ENCODE peak calls at places on chromosomes 7 and 10, in four cellular contexts. One of them, this sample, is unnamed.

GRCh38 chr10:70779685-70780369 is 5.3 kb downstream of the TBATA start:
- DNase-seq in H9: no peak
- DNase-seq in mesendoderm: no peak
- DNase-seq in H1: no peak
- DNase-seq in this sample: no peak

GRCh38 chr7:155669717-155670505 is 25.4 kb downstream of the RBM33 start:
- DNase-seq in H9: peak; percentile 81
- DNase-seq in mesendoderm: peak; percentile 79
- DNase-seq in H1: peak; percentile 67
- DNase-seq in this sample: peak; percentile 71

GRCh38 chr7:85688712-85689111 is 501.9 kb upstream of the SEMA3D start:
- DNase-seq in H9: no peak
- DNase-seq in mesendoderm: no peak
- DNase-seq in H1: no peak
- DNase-seq in this sample: no peak

GRCh38 chr10:103111031-103111917 is 81.8 kb downstream of the NT5C2 start:
- DNase-seq in H9: no peak
- DNase-seq in mesendoderm: no peak
- DNase-seq in H1: no peak
- DNase-seq in this sample: peak; percentile 44

GRCh38 chr10:132856869-132857524 is 71.0 kb upstream of the NKX6-2 start:
- DNase-seq in H9: peak; percentile 23
- DNase-seq in mesendoderm: no peak
- DNase-seq in H1: no peak
- DNase-seq in this sample: no peak

GRCh38 chr7:47045592-47045991 is 536.3 kb downstream of the TNS3 start:
- DNase-seq in H9: no peak
- DNase-seq in mesendoderm: no peak
- DNase-seq in H1: no peak
- DNase-seq in this sample: peak; percentile 19

GRCh38 chr7:80884511-80885195 is 34.2 kb downstream of the SEMA3C start:
- DNase-seq in H9: no peak
- DNase-seq in mesendoderm: peak; percentile 18
- DNase-seq in H1: no peak
- DNase-seq in this sample: peak; percentile 54

GRCh38 chr10:80694930-80695329 is 157.2 kb downstream of the SH2D4B start:
- DNase-seq in H9: no peak
- DNase-seq in mesendoderm: no peak
- DNase-seq in H1: peak; percentile 39
- DNase-seq in this sample: no peak

GRCh38 chr7:23523486-23524075 is 8.2 kb downstream of the TRA2A start:
- DNase-seq in H9: no peak
- DNase-seq in mesendoderm: no peak
- DNase-seq in H1: no peak
- DNase-seq in this sample: no peak

GRCh38 chr10:102615361-102615760 is 28.9 kb upstream of the TRIM8 start:
- DNase-seq in H9: peak; percentile 79
- DNase-seq in mesendoderm: peak; percentile 73
- DNase-seq in H1: peak; percentile 86
- DNase-seq in this sample: no peak

GRCh38 chr7:21542891-21543527 is at the start of gene DNAH11:
- DNase-seq in H9: peak; percentile 86
- DNase-seq in mesendoderm: peak; percentile 90
- DNase-seq in H1: peak; percentile 88
- DNase-seq in this sample: no peak

GRCh38 chr7:21544303-21544656 is 1.4 kb downstream of the DNAH11 start:
- DNase-seq in H9: no peak
- DNase-seq in mesendoderm: no peak
- DNase-seq in H1: no peak
- DNase-seq in this sample: no peak

GRCh38 chr7:21548491-21548890 is 5.7 kb downstream of the DNAH11 start:
- DNase-seq in H9: no peak
- DNase-seq in mesendoderm: no peak
- DNase-seq in H1: no peak
- DNase-seq in this sample: no peak

GRCh38 chr7:21547511-21547910 is 4.7 kb downstream of the DNAH11 start:
- DNase-seq in H9: no peak
- DNase-seq in mesendoderm: no peak
- DNase-seq in H1: no peak
- DNase-seq in this sample: no peak

GRCh38 chr7:21543528-21544302 is 876 bp downstream of the DNAH11 start:
- DNase-seq in H9: no peak
- DNase-seq in mesendoderm: peak; percentile 71
- DNase-seq in H1: no peak
- DNase-seq in this sample: no peak
- H3K4me2 ChIP-seq in H9: peak overlapping the region; percentile 86
- H3K4me2 ChIP-seq in mesendoderm: peak overlapping the region; percentile 45
- H3K4me2 ChIP-seq in H1: peak overlapping the region; percentile 92
- H3K4me2 ChIP-seq in this sample: peak overlapping the region; percentile 72

GRCh38 chr10:7243873-7244272 is 167.0 kb downstream of the SFMBT2 start:
- DNase-seq in H9: no peak
- DNase-seq in mesendoderm: no peak
- DNase-seq in H1: no peak
- DNase-seq in this sample: no peak

GRCh38 chr10:7248148-7248547 is 162.7 kb downstream of the SFMBT2 start:
- DNase-seq in H9: no peak
- DNase-seq in mesendoderm: no peak
- DNase-seq in H1: no peak
- DNase-seq in this sample: no peak

GRCh38 chr10:7243139-7243538 is 167.7 kb downstream of the SFMBT2 start:
- DNase-seq in H9: no peak
- DNase-seq in mesendoderm: no peak
- DNase-seq in H1: no peak
- DNase-seq in this sample: no peak

GRCh38 chr10:7250236-7250635 is 160.6 kb downstream of the SFMBT2 start:
- DNase-seq in H9: no peak
- DNase-seq in mesendoderm: no peak
- DNase-seq in H1: no peak
- DNase-seq in this sample: no peak

DNA sequence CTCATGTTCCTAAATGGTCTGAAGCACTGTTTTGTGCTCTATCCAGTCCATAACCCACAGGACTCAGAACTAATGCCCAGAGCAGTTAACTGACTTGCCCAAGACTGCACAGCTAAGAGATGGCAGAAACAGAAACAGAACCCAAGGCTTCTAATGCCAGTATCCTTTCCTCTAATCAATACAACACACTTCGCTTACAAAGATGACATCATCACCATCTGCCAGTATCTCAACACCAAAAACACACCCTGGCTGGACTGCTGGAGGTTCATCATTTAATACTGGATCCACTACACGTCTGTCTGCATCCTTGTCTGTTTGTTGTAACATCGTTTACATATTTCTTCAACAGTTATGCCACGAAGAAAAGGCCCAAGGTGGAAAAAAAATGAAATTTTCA is 165.3 kb downstream of the SFMBT2 start:
- DNase-seq in H9: no peak
- DNase-seq in mesendoderm: no peak
- DNase-seq in H1: no peak
- DNase-seq in this sample: no peak
- H3K56ac ChIP-seq in H9: no peak overlapping the region
- H3K56ac ChIP-seq in mesendoderm: no peak overlapping the region
- H3K56ac ChIP-seq in H1: no peak overlapping the region
- H3K56ac ChIP-seq in this sample: no peak overlapping the region

GRCh38 chr10:6091630-6092029 is 2.8 kb downstream of the RBM17 start:
- DNase-seq in H9: no peak
- DNase-seq in mesendoderm: peak; percentile 60
- DNase-seq in H1: no peak
- DNase-seq in this sample: no peak
- H3K4me2 ChIP-seq in H9: no peak overlapping the region
- H3K4me2 ChIP-seq in mesendoderm: no peak overlapping the region
- H3K4me2 ChIP-seq in H1: peak overlapping the region; percentile 96
- H3K4me2 ChIP-seq in this sample: no peak overlapping the region

GRCh38 chr10:104910712-104911111 is 269.6 kb downstream of the SORCS3 start:
- DNase-seq in H9: no peak
- DNase-seq in mesendoderm: no peak
- DNase-seq in H1: no peak
- DNase-seq in this sample: no peak
- H3K56ac ChIP-seq in H9: no peak overlapping the region
- H3K56ac ChIP-seq in mesendoderm: no peak overlapping the region
- H3K56ac ChIP-seq in H1: no peak overlapping the region
- H3K56ac ChIP-seq in this sample: no peak overlapping the region

GRCh38 chr10:108556176-108556575 is 1367.1 kb downstream of the XPNPEP1 start:
- DNase-seq in H9: no peak
- DNase-seq in mesendoderm: no peak
- DNase-seq in H1: no peak
- DNase-seq in this sample: no peak

GRCh38 chr10:108561649-108562048 is 1361.7 kb downstream of the XPNPEP1 start:
- DNase-seq in H9: no peak
- DNase-seq in mesendoderm: no peak
- DNase-seq in H1: no peak
- DNase-seq in this sample: no peak

GRCh38 chr10:108566216-108567107 is 1356.8 kb downstream of the XPNPEP1 start:
- DNase-seq in H9: peak; percentile 27
- DNase-seq in mesendoderm: no peak
- DNase-seq in H1: no peak
- DNase-seq in this sample: no peak

GRCh38 chr10:108560488-108560887 is 1362.8 kb downstream of the XPNPEP1 start:
- DNase-seq in H9: no peak
- DNase-seq in mesendoderm: no peak
- DNase-seq in H1: no peak
- DNase-seq in this sample: no peak

DNA sequence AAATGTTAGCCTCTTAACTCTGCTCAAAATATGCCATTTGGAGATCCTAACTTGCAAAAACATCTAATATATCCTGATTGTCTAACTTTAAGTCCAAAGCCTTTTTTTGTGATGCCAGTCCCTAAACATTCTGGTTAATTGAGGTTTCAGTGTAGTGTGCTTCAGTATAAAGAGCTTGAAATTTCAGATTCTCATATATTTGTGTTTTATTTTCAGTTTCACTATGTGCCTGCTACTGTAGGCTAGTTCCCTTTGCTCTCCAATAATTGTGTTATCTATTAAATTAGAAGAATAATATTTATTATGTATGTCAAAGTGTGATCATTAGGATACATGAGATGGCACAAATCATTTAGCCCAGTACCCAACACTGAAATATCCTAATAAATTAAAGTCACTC is 1361.2 kb downstream of the XPNPEP1 start:
- DNase-seq in H9: no peak
- DNase-seq in mesendoderm: no peak
- DNase-seq in H1: no peak
- DNase-seq in this sample: no peak
- H3K4me2 ChIP-seq in H9: no peak overlapping the region
- H3K4me2 ChIP-seq in mesendoderm: no peak overlapping the region
- H3K4me2 ChIP-seq in H1: no peak overlapping the region
- H3K4me2 ChIP-seq in this sample: no peak overlapping the region

GRCh38 chr7:35720849-35721248 is 25.9 kb upstream of the HERPUD2 start:
- DNase-seq in H9: no peak
- DNase-seq in mesendoderm: no peak
- DNase-seq in H1: no peak
- DNase-seq in this sample: no peak

GRCh38 chr7:35725280-35725680 is 30.3 kb upstream of the HERPUD2 start:
- DNase-seq in H9: no peak
- DNase-seq in mesendoderm: no peak
- DNase-seq in H1: no peak
- DNase-seq in this sample: no peak

GRCh38 chr7:35721288-35721687 is 26.4 kb upstream of the HERPUD2 start:
- DNase-seq in H9: no peak
- DNase-seq in mesendoderm: no peak
- DNase-seq in H1: no peak
- DNase-seq in this sample: no peak

GRCh38 chr7:35722054-35722849 is 27.3 kb upstream of the HERPUD2 start:
- DNase-seq in H9: no peak
- DNase-seq in mesendoderm: no peak
- DNase-seq in H1: no peak
- DNase-seq in this sample: no peak

GRCh38 chr7:35723011-35723410 is 28.1 kb upstream of the HERPUD2 start:
- DNase-seq in H9: no peak
- DNase-seq in mesendoderm: no peak
- DNase-seq in H1: no peak
- DNase-seq in this sample: peak; percentile 54
- H3K56ac ChIP-seq in H9: no peak overlapping the region
- H3K56ac ChIP-seq in mesendoderm: no peak overlapping the region
- H3K56ac ChIP-seq in H1: no peak overlapping the region
- H3K56ac ChIP-seq in this sample: no peak overlapping the region

GRCh38 chr10:24700911-24701310 is 22.8 kb downstream of the ARHGAP21 start:
- DNase-seq in H9: no peak
- DNase-seq in mesendoderm: no peak
- DNase-seq in H1: no peak
- DNase-seq in this sample: no peak
- H3K4me2 ChIP-seq in H9: no peak overlapping the region
- H3K4me2 ChIP-seq in mesendoderm: no peak overlapping the region
- H3K4me2 ChIP-seq in H1: no peak overlapping the region
- H3K4me2 ChIP-seq in this sample: no peak overlapping the region

DNA sequence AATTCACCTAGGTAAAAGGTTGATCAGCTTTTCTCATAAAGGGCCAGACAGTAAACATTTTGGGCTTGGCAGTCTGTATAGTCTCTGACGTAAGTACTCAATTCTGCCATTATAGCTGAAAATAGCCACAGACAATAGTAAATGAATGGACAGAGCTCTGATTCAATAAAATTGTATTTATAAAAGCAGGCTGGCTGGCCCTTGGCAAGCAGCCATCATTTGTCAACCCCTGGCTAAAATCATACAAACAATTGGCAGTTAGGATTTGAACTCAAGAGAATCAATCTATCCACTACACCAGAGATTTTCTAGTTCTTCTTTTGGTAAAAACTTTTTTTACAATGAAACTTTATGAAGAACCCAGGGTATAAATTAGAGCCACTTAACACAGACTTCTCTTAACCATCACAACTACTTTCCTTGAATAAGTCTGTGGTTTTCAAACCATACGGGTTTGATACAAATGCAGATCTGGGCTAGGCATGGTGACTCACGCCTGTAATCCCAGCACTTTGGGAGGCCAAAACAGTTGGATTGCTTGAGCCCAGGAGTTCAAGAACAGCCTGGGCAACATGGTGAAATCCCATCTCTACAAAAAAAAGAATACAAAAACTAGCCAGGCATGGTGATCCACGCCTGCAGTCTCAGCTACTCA is 124.5 kb downstream of the SLC16A9 start:
- DNase-seq in H9: no peak
- DNase-seq in mesendoderm: no peak
- DNase-seq in H1: no peak
- DNase-seq in this sample: no peak
- H3K56ac ChIP-seq in H9: no peak overlapping the region
- H3K56ac ChIP-seq in mesendoderm: no peak overlapping the region
- H3K56ac ChIP-seq in H1: no peak overlapping the region
- H3K56ac ChIP-seq in this sample: no peak overlapping the region

DNA sequence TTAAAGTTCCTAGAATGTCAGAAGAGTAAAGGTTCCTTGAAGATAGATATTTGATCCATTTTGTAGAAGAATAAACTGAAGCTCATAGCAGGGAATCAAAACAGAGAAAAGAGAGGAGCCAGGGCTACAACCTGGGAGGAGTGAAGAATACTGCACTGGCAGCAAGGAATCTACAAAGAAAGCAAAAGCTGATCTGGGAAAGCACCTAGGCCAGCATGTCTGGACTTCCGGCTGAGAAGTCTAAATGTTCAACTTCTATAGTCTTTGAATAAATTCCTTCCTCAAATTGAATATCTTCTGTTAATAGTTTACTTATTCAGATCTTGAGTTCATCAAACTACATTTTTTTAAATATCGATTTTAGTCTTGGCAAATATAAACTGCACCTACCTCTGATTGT is 78.2 kb downstream of the VPS41 start:
- DNase-seq in H9: no peak
- DNase-seq in mesendoderm: no peak
- DNase-seq in H1: no peak
- DNase-seq in this sample: no peak
- H3K4me2 ChIP-seq in H9: no peak overlapping the region
- H3K4me2 ChIP-seq in mesendoderm: no peak overlapping the region
- H3K4me2 ChIP-seq in H1: no peak overlapping the region
- H3K4me2 ChIP-seq in this sample: no peak overlapping the region

GRCh38 chr7:5831196-5831595 is 49.4 kb upstream of the OCM start:
- DNase-seq in H9: peak; percentile 61
- DNase-seq in mesendoderm: peak; percentile 64
- DNase-seq in H1: no peak
- DNase-seq in this sample: peak; percentile 5
- H3K56ac ChIP-seq in H9: no peak overlapping the region
- H3K56ac ChIP-seq in mesendoderm: no peak overlapping the region
- H3K56ac ChIP-seq in H1: no peak overlapping the region
- H3K56ac ChIP-seq in this sample: no peak overlapping the region